ENCODE peak calls at places on chromosomes 3 and 15, in five cellular contexts. C, M, S, G and H are unnamed samples.

GRCh38 chr3:34277110-34277509 is 478.7 kb downstream of the PDCD6IP start:
- DNase-seq in C (no peak), M (no peak), S (no peak), G (no peak), H (no peak)

GRCh38 chr15:90654233-90655124 is 62.7 kb upstream of the BLM start:
- DNase-seq in C (no peak), M (no peak), S (no peak), G (no peak), H (no peak)

GRCh38 chr15:74144153-74144775 is 13.9 kb downstream of the ISLR2 start:
- DNase-seq in C (peak), M (peak), S (peak), G (no peak), H (peak)

GRCh38 chr3:155312781-155313180 is 19.3 kb upstream of the STRIT1 start:
- DNase-seq in C (no peak), M (no peak), S (no peak), G (no peak), H (no peak)

GRCh38 chr15:61828860-61829513 is 231.3 kb downstream of the VPS13C start:
- DNase-seq in C (no peak), M (no peak), S (no peak), G (no peak), H (no peak)

GRCh38 chr3:161413127-161413854 is 42.0 kb upstream of the SPTSSB start:
- DNase-seq in C (no peak), M (no peak), S (no peak), G (no peak), H (no peak)

GRCh38 chr3:133463441-133463860 is 63.6 kb downstream of the BFSP2 start:
- DNase-seq in C (no peak), M (no peak), S (no peak), G (no peak), H (no peak)

GRCh38 chr3:152365766-152366593 is 97.3 kb downstream of the MBNL1 start:
- DNase-seq in C (no peak), M (no peak), S (no peak), G (no peak), H (no peak)

GRCh38 chr3:113514265-113514769 is 639 bp downstream of the SPICE1 start:
- DNase-seq in C (no peak), M (peak), S (no peak), G (no peak), H (peak)

GRCh38 chr15:94282269-94283250 is 51.2 kb downstream of the MCTP2 start:
- DNase-seq in C (no peak), M (no peak), S (no peak), G (no peak), H (no peak)

GRCh38 chr15:73907018-73907394 is 19.3 kb upstream of the LOXL1 start:
- DNase-seq in C (no peak), M (no peak), S (no peak), G (no peak), H (no peak)

GRCh38 chr3:133377396-133377795 is 22.5 kb upstream of the BFSP2 start:
- DNase-seq in C (no peak), M (peak), S (peak), G (no peak), H (peak)

GRCh38 chr3:71581981-71582611 is 1.4 kb downstream of the FOXP1 start:
- DNase-seq in C (no peak), M (peak), S (peak), G (no peak), H (peak)

GRCh38 chr3:40800343-40800742 is 275.6 kb downstream of the ZNF621 start:
- DNase-seq in C (peak), M (peak), S (no peak), G (no peak), H (peak)

GRCh38 chr3:150581174-150581573 is 21.9 kb upstream of the SELENOT start:
- DNase-seq in C (no peak), M (no peak), S (no peak), G (no peak), H (no peak)

GRCh38 chr3:193344471-193344870 is 34.1 kb downstream of the ATP13A5 start:
- DNase-seq in C (no peak), M (no peak), S (no peak), G (no peak), H (no peak)

GRCh38 chr3:197248341-197248740 is 50.1 kb downstream of the DLG1 start:
- DNase-seq in C (no peak), M (no peak), S (no peak), G (no peak), H (no peak)

GRCh38 chr15:78193731-78194567 is 40.4 kb downstream of the ACSBG1 start:
- DNase-seq in C (no peak), M (no peak), S (no peak), G (no peak), H (no peak)

GRCh38 chr15:101445562-101446526 is 43.7 kb downstream of the PCSK6 start:
- DNase-seq in C (no peak), M (peak), S (peak), G (no peak), H (no peak)

GRCh38 chr15:78061963-78062427 is 15.5 kb downstream of the TBC1D2B start:
- DNase-seq in C (no peak), M (no peak), S (peak), G (no peak), H (no peak)

GRCh38 chr15:92503889-92504288 is 110.2 kb downstream of the ST8SIA2 start:
- DNase-seq in C (no peak), M (no peak), S (no peak), G (no peak), H (peak)

GRCh38 chr15:92502930-92503329 is 109.2 kb downstream of the ST8SIA2 start:
- DNase-seq in C (no peak), M (no peak), S (no peak), G (no peak), H (no peak)

GRCh38 chr15:92503458-92503857 is 109.8 kb downstream of the ST8SIA2 start:
- DNase-seq in C (no peak), M (no peak), S (no peak), G (no peak), H (no peak)

GRCh38 chr15:92510163-92510882 is 116.6 kb downstream of the ST8SIA2 start:
- DNase-seq in C (no peak), M (no peak), S (no peak), G (no peak), H (peak)

DNA sequence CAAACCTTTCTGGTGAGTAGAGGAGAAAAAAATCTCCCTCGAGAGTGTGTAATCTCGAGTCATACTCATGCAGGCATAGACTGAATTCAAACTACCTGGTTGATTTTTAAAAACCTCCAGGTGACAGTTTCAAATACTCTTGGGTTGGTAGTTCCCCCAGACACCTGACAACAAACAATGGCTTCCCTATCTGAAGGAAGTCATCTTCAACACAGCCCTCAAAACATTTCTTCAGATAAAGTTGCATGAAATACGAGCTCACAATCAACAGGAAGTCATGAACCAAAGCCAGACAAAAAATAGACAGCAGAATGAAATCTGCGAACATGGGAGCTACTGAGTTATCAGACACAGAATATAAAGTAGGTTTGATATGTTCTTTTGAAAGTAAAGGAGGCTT is 112.8 kb downstream of the ST8SIA2 start:
- DNase-seq in C (no peak), M (no peak), S (no peak), G (no peak), H (no peak)
- TF ChIP-seq EZH2 in C (no peak), M (no peak), S (no peak), G (no peak), H (no peak)

GRCh38 chr3:115100172-115100571 is 46.9 kb downstream of the ZBTB20 start:
- DNase-seq in C (no peak), M (peak), S (no peak), G (peak), H (peak)

GRCh38 chr3:115098354-115099073 is 48.6 kb downstream of the ZBTB20 start:
- DNase-seq in C (no peak), M (no peak), S (no peak), G (no peak), H (no peak)

GRCh38 chr3:115099115-115099884 is 47.8 kb downstream of the ZBTB20 start:
- DNase-seq in C (no peak), M (peak), S (no peak), G (no peak), H (no peak)

GRCh38 chr3:115095236-115095635 is 51.9 kb downstream of the ZBTB20 start:
- DNase-seq in C (no peak), M (no peak), S (no peak), G (no peak), H (no peak)

DNA sequence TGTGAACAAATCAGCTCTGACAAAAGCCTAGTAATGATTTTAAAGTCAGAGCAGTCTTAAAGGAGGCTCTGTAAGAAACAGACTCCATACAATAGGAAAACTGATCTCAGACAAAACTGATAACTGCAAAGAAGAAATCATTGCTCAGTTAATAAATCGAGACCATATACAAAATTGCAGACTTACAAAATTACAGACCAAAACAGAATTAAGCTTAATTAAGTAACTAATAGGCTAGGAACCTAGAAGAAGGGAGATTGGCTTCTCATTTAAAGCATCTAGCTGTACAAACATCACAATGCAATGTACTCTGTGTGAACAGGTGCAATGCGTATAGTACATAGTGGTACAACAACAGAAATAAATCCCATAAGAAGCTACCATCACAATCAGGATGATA is 46.3 kb downstream of the ZBTB20 start:
- DNase-seq in C (no peak), M (no peak), S (no peak), G (no peak), H (no peak)
- H3K4me3 ChIP-seq in C (no peak), M (no peak), S (no peak), G (peak), H (no peak)

GRCh38 chr15:87576486-87577176 is 679.9 kb downstream of the NTRK3 start:
- DNase-seq in C (no peak), M (no peak), S (no peak), G (no peak), H (no peak)
- TF ChIP-seq REST in C (no peak), M (no peak), S (no peak), G (no peak), H (no peak)

DNA sequence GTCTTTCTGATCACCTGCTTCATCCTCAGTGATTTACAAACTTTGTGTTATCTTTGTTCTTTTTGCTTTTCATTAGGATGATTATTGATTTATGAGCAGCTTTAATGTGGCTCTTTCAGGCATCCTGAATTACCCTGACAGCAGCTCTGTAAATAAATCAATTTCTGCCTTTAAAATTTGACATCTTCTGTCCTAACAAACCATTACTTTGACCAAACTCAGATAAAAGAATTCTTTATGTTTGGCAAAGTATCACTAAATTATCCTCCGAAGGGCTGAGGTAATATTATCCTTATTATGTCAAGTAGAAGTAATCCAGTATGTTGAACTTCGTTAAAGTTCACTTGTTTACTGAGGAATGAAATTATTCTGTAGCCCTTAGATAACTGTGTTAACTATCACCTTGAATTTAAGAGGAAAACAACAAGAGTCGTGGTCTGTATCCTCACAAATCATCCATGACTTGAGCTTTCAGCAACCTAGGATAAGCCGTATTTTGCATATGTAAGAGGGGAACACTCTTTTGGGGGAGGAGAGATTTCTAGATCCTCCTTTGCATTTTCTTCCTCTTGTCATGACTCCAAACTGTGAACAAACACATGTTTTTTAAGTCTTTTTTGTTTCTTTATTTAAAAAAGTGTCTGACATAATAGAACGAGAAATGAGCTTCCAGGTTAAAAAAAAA is 173.2 kb upstream of the STAC start:
- DNase-seq in C (no peak), M (no peak), S (no peak), G (no peak), H (peak)
- TF ChIP-seq EZH2 in C (no peak), M (no peak), S (no peak), G (no peak), H (no peak)

GRCh38 chr3:54622688-54623087 is 305.2 kb downstream of the LRTM1 start:
- DNase-seq in C (no peak), M (no peak), S (no peak), G (no peak), H (no peak)

GRCh38 chr3:54625805-54626787 is 301.8 kb downstream of the LRTM1 start:
- DNase-seq in C (no peak), M (no peak), S (no peak), G (no peak), H (no peak)

GRCh38 chr3:54621181-54621580 is 306.7 kb downstream of the LRTM1 start:
- DNase-seq in C (no peak), M (no peak), S (no peak), G (no peak), H (no peak)
- H3K4me3 ChIP-seq in C (no peak), M (no peak), S (no peak), G (no peak), H (no peak)

GRCh38 chr3:23810342-23811116 is 4.8 kb downstream of the UBE2E1 start:
- DNase-seq in C (no peak), M (peak), S (peak), G (no peak), H (peak)
- TF ChIP-seq REST in C (no peak), M (no peak), S (no peak), G (no peak), H (no peak)

GRCh38 chr3:138950006-138950644 is 3.1 kb downstream of the FOXL2NB start:
- DNase-seq in C (no peak), M (no peak), S (no peak), G (no peak), H (peak)
- TF ChIP-seq EZH2 in C (no peak), M (peak), S (no peak), G (peak), H (no peak)

GRCh38 chr15:48976444-48977088 is 12.8 kb upstream of the SHC4 start:
- DNase-seq in C (no peak), M (peak), S (peak), G (no peak), H (no peak)
- H3K4me3 ChIP-seq in C (peak), M (peak), S (no peak), G (no peak), H (peak)